ENCODE peak calls at places on chromosomes 16 and 17, in six cellular contexts. One of them, this sample, is unnamed.

GRCh38 chr17:42561908-42562844 is at the start of gene COASY:
- DNase-seq in AG04450: peak
- DNase-seq in GM13976: peak
- DNase-seq in left ventricle myocardium inferior: peak
- DNase-seq in A549: peak
- DNase-seq in thoracic aorta: peak
- DNase-seq in this sample: peak

GRCh38 chr17:73482674-73483293 is 161.5 kb downstream of the SDK2 start:
- DNase-seq in A549: no peak
- DNase-seq in thoracic aorta: no peak
- DNase-seq in GM13976: no peak
- DNase-seq in left ventricle myocardium inferior: no peak
- DNase-seq in AG04450: no peak
- DNase-seq in this sample: no peak

GRCh38 chr16:10827691-10828341 is 9.2 kb upstream of the TVP23A start:
- DNase-seq in A549: no peak
- DNase-seq in left ventricle myocardium inferior: peak
- DNase-seq in GM13976: no peak
- DNase-seq in thoracic aorta: peak
- DNase-seq in AG04450: peak
- DNase-seq in this sample: no peak

GRCh38 chr16:50079741-50080140 is 14.0 kb downstream of the HEATR3 start:
- DNase-seq in thoracic aorta: no peak
- DNase-seq in A549: no peak
- DNase-seq in AG04450: no peak
- DNase-seq in GM13976: no peak
- DNase-seq in left ventricle myocardium inferior: no peak
- DNase-seq in this sample: no peak

GRCh38 chr17:41733348-41734138 is 900 bp downstream of the HAP1 start:
- DNase-seq in left ventricle myocardium inferior: no peak
- DNase-seq in AG04450: no peak
- DNase-seq in GM13976: no peak
- DNase-seq in A549: no peak
- DNase-seq in thoracic aorta: no peak
- DNase-seq in this sample: no peak

GRCh38 chr17:34242553-34242952 is 12.5 kb upstream of the CCL2 start:
- DNase-seq in AG04450: no peak
- DNase-seq in thoracic aorta: no peak
- DNase-seq in left ventricle myocardium inferior: no peak
- DNase-seq in A549: no peak
- DNase-seq in GM13976: no peak
- DNase-seq in this sample: peak

GRCh38 chr16:75306102-75306762 is 54.8 kb upstream of the BCAR1 start:
- DNase-seq in left ventricle myocardium inferior: no peak
- DNase-seq in A549: peak
- DNase-seq in AG04450: no peak
- DNase-seq in thoracic aorta: no peak
- DNase-seq in GM13976: no peak
- DNase-seq in this sample: no peak

GRCh38 chr16:30741461-30741914 is 6.7 kb upstream of the PHKG2 start:
- DNase-seq in left ventricle myocardium inferior: no peak
- DNase-seq in AG04450: peak
- DNase-seq in GM13976: no peak
- DNase-seq in thoracic aorta: no peak
- DNase-seq in A549: peak
- DNase-seq in this sample: no peak

GRCh38 chr17:76071497-76072148 is 694 bp downstream of the SRP68 start:
- DNase-seq in thoracic aorta: no peak
- DNase-seq in A549: no peak
- DNase-seq in GM13976: peak
- DNase-seq in left ventricle myocardium inferior: no peak
- DNase-seq in AG04450: no peak
- DNase-seq in this sample: peak

GRCh38 chr16:86987746-86988670 is 329.2 kb downstream of the C16orf95 start:
- DNase-seq in GM13976: no peak
- DNase-seq in thoracic aorta: no peak
- DNase-seq in A549: no peak
- DNase-seq in left ventricle myocardium inferior: no peak
- DNase-seq in AG04450: no peak
- DNase-seq in this sample: no peak

GRCh38 chr17:82791532-82791931 is 39.7 kb downstream of the TBCD start:
- DNase-seq in AG04450: peak
- DNase-seq in thoracic aorta: no peak
- DNase-seq in left ventricle myocardium inferior: no peak
- DNase-seq in A549: no peak
- DNase-seq in GM13976: no peak
- DNase-seq in this sample: no peak

GRCh38 chr16:27241658-27242057 is 26.9 kb downstream of the NSMCE1 start:
- DNase-seq in GM13976: no peak
- DNase-seq in left ventricle myocardium inferior: no peak
- DNase-seq in thoracic aorta: no peak
- DNase-seq in A549: no peak
- DNase-seq in AG04450: no peak
- DNase-seq in this sample: no peak

GRCh38 chr16:68762996-68763756 is 26.1 kb downstream of the CDH1 start:
- DNase-seq in left ventricle myocardium inferior: no peak
- DNase-seq in A549: no peak
- DNase-seq in AG04450: no peak
- DNase-seq in GM13976: no peak
- DNase-seq in thoracic aorta: no peak
- DNase-seq in this sample: no peak

GRCh38 chr17:83122834-83123233 is 43.4 kb downstream of the METRNL start:
- DNase-seq in left ventricle myocardium inferior: no peak
- DNase-seq in GM13976: no peak
- DNase-seq in thoracic aorta: no peak
- DNase-seq in AG04450: no peak
- DNase-seq in A549: no peak
- DNase-seq in this sample: no peak

GRCh38 chr17:5931611-5932010 is 138.6 kb upstream of the WSCD1 start:
- DNase-seq in GM13976: no peak
- DNase-seq in AG04450: no peak
- DNase-seq in left ventricle myocardium inferior: no peak
- DNase-seq in thoracic aorta: no peak
- DNase-seq in A549: no peak
- DNase-seq in this sample: no peak

DNA sequence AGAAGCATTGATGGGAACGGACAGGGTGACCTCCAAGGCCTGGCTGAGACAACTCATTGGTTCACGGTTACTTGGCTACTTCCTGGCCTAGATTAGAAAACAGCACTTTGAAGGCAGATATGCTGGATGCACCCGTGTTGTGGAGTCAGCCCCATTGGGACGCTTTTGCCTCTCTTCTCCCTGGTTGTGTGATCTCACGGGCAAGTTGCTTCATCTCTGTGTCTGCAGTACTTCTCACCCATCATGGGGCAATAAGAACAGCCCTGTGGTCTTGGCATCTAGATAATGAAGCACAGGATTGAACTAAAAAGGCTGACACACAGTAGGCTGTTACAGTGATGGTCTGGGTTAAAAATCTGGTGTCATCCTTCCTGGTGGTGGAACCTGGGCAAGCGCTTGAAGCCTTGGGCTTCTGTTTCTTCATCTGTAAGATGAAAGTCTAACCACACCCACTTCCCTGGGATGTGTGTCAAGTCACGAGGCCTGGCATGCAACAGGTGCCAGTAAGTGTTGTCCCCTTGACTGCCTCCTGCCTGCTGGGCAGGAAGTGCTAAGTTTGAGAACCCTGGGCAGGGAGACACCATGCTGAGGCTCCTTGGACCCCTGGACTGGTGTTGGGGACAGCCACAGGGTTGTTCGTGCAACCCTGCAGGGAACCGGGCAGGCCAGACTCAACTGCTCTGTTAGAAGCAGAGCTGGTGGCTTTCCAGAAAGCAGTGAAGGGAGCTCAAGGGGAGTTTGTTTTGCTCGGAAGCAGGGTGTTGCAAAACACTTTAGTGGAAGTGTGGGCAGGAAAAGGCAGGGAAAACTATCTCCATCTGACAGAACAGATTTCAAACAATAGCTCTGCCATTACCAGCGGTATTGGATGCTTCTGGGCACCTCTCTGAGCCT is 6.0 kb upstream of the MAP2K3 start:
- DNase-seq in left ventricle myocardium inferior: peak
- DNase-seq in GM13976: no peak
- DNase-seq in AG04450: no peak
- DNase-seq in A549: no peak
- DNase-seq in thoracic aorta: no peak
- DNase-seq in this sample: no peak
- TF ChIP-seq CTCF in left ventricle myocardium inferior: no peak
- TF ChIP-seq CTCF in GM13976: no peak
- TF ChIP-seq CTCF in AG04450: no peak
- TF ChIP-seq CTCF in A549: no peak
- TF ChIP-seq CTCF in thoracic aorta: no peak
- TF ChIP-seq CTCF in this sample: no peak

GRCh38 chr16:28974437-28975157 is at the start of gene SPNS1:
- DNase-seq in AG04450: peak
- DNase-seq in GM13976: peak
- DNase-seq in left ventricle myocardium inferior: peak
- DNase-seq in A549: peak
- DNase-seq in thoracic aorta: peak
- DNase-seq in this sample: peak

GRCh38 chr16:28981517-28981916 is 3.3 kb upstream of the LAT start:
- DNase-seq in left ventricle myocardium inferior: no peak
- DNase-seq in thoracic aorta: no peak
- DNase-seq in GM13976: peak
- DNase-seq in AG04450: no peak
- DNase-seq in A549: peak
- DNase-seq in this sample: peak

GRCh38 chr16:28975158-28975603 is 603 bp downstream of the SPNS1 start:
- DNase-seq in A549: no peak
- DNase-seq in thoracic aorta: no peak
- DNase-seq in left ventricle myocardium inferior: no peak
- DNase-seq in AG04450: no peak
- DNase-seq in GM13976: no peak
- DNase-seq in this sample: no peak

GRCh38 chr16:28980929-28981328 is 3.9 kb upstream of the LAT start:
- DNase-seq in AG04450: no peak
- DNase-seq in GM13976: no peak
- DNase-seq in thoracic aorta: no peak
- DNase-seq in left ventricle myocardium inferior: no peak
- DNase-seq in A549: no peak
- DNase-seq in this sample: no peak

DNA sequence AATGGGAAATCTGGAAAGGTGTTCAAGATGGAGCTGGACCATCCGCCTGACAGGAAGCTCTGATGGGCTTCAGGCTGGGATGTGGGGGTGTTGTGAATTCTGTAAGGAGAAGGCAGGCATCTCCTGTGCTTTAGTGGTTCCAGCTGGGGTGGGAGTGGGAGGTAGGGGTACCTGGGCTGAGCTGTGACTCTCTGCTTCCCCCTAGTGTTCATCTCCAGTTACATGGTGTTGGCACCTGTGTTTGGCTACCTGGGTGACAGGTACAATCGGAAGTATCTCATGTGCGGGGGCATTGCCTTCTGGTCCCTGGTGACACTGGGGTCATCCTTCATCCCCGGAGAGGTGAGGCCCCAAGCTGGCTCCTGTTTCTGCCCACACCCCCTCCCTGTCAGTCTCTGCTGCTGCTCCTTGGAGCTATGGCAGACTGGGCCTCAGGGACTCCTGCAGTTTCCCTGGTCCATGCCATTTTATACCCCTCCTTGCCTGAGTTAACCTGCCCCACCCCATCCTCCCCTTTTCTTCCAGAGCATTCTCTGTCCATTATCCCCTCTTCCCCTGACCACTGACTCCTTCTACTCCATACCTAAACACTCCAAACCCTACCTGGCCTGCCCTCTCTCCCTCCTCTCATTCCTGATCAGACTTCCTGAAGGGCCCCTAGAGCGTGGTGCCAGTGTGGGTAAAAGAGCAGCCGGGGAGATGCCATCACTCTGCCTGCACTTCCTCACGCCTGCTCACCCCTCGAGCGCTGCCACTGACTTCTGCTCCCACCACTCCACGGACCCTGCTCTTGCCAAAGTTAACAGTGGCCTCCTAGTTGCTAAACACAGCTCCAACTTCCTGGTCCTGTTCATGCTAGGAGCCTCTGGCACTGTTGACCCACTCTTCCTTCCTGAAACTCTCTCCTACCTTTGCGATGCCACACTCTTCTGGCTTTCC is 3.4 kb downstream of the SPNS1 start:
- DNase-seq in AG04450: no peak
- DNase-seq in thoracic aorta: no peak
- DNase-seq in left ventricle myocardium inferior: no peak
- DNase-seq in GM13976: peak
- DNase-seq in A549: peak
- DNase-seq in this sample: peak
- TF ChIP-seq CTCF in AG04450: peak
- TF ChIP-seq CTCF in thoracic aorta: peak
- TF ChIP-seq CTCF in left ventricle myocardium inferior: peak
- TF ChIP-seq CTCF in GM13976: peak
- TF ChIP-seq CTCF in A549: peak
- TF ChIP-seq CTCF in this sample: peak

GRCh38 chr17:51231999-51232398 is 27.9 kb downstream of the MBTD1 start:
- DNase-seq in left ventricle myocardium inferior: no peak
- DNase-seq in AG04450: no peak
- DNase-seq in GM13976: no peak
- DNase-seq in thoracic aorta: no peak
- DNase-seq in A549: no peak
- DNase-seq in this sample: no peak

GRCh38 chr17:51229889-51230288 is 30.0 kb downstream of the MBTD1 start:
- DNase-seq in left ventricle myocardium inferior: no peak
- DNase-seq in AG04450: no peak
- DNase-seq in GM13976: no peak
- DNase-seq in A549: no peak
- DNase-seq in thoracic aorta: no peak
- DNase-seq in this sample: no peak

GRCh38 chr17:51228177-51228576 is 31.7 kb downstream of the MBTD1 start:
- DNase-seq in AG04450: no peak
- DNase-seq in A549: no peak
- DNase-seq in GM13976: no peak
- DNase-seq in left ventricle myocardium inferior: no peak
- DNase-seq in thoracic aorta: no peak
- DNase-seq in this sample: no peak

GRCh38 chr17:51234162-51234561 is 25.7 kb downstream of the MBTD1 start:
- DNase-seq in AG04450: no peak
- DNase-seq in left ventricle myocardium inferior: no peak
- DNase-seq in GM13976: no peak
- DNase-seq in A549: no peak
- DNase-seq in thoracic aorta: no peak
- DNase-seq in this sample: no peak

DNA sequence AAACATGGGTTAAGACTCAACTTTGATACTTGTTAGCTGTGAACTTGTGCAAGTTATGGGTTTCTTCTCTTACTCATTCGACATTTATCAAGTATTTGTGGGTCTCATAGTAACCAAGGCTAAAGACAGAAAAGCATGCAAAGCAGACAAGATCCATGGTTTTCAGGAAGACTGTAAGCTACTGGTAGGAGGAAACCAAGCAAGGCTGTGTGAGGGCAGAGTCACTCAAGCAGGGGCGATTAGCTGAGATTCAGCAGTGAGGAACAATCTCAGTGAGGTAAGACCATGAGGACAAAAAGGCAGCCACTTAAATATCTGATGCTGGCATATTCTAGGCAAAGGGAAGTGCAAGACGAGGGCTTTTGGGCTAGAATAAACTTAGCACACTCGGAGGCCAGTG is 29.5 kb downstream of the MBTD1 start:
- DNase-seq in left ventricle myocardium inferior: no peak
- DNase-seq in A549: no peak
- DNase-seq in AG04450: no peak
- DNase-seq in GM13976: peak
- DNase-seq in thoracic aorta: no peak
- DNase-seq in this sample: no peak
- TF ChIP-seq CTCF in left ventricle myocardium inferior: no peak
- TF ChIP-seq CTCF in A549: no peak
- TF ChIP-seq CTCF in AG04450: no peak
- TF ChIP-seq CTCF in GM13976: no peak
- TF ChIP-seq CTCF in thoracic aorta: no peak
- TF ChIP-seq CTCF in this sample: no peak

GRCh38 chr17:79923974-79924638 is 84.9 kb upstream of the CBX4 start:
- DNase-seq in A549: no peak
- DNase-seq in GM13976: peak
- DNase-seq in AG04450: no peak
- DNase-seq in thoracic aorta: no peak
- DNase-seq in left ventricle myocardium inferior: no peak
- DNase-seq in this sample: peak
- TF ChIP-seq CTCF in A549: peak
- TF ChIP-seq CTCF in GM13976: peak
- TF ChIP-seq CTCF in AG04450: peak
- TF ChIP-seq CTCF in thoracic aorta: no peak
- TF ChIP-seq CTCF in left ventricle myocardium inferior: peak
- TF ChIP-seq CTCF in this sample: peak